ENCODE peak calls at places on chromosome 12, in nine cellular contexts. G, J, Q, B, F, Y, X, P and C are unnamed samples.
A peak's percentile ranks its signal among the peaks of the same experiment; 100 is the strongest.

GRCh38 chr12:99810718-99811593 is 163.4 kb downstream of the GARIN6 start:
- DNase-seq in G (no peak), J (no peak), Q (no peak), B (no peak), F (no peak), Y (no peak), X (no peak), P (peak; percentile 15), C (no peak)

GRCh38 chr12:105983622-105984325 is 155.0 kb downstream of the NUAK1 start:
- DNase-seq in G (no peak), J (no peak), Q (no peak), B (peak; percentile 19), F (no peak), Y (no peak), X (no peak), P (no peak), C (no peak)

GRCh38 chr12:104354868-104355570 is 51.5 kb downstream of the EID3 start:
- DNase-seq in G (no peak), J (no peak), Q (no peak), B (no peak), F (no peak), Y (no peak), X (no peak), P (no peak), C (no peak)

GRCh38 chr12:82873951-82874350 is 187.2 kb downstream of the TMTC2 start:
- DNase-seq in G (no peak), J (no peak), Q (no peak), B (no peak), F (no peak), Y (no peak), X (no peak), P (no peak), C (no peak)

GRCh38 chr12:114662512-114663177 is 21.3 kb downstream of the TBX3 start:
- DNase-seq in G (no peak), J (no peak), Q (peak; percentile 68), B (peak; percentile 78), F (peak; percentile 3), Y (peak; percentile 60), X (peak; percentile 82), P (peak; percentile 57), C (no peak)

GRCh38 chr12:124650912-124651311 is 83.5 kb upstream of the NCOR2 start:
- DNase-seq in G (no peak), J (no peak), Q (no peak), B (no peak), F (no peak), Y (no peak), X (no peak), P (no peak), C (no peak)

GRCh38 chr12:8566525-8566924 is 25.8 kb upstream of the CLEC4E start:
- DNase-seq in G (no peak), J (no peak), Q (peak; percentile 6), B (no peak), F (no peak), Y (no peak), X (no peak), P (no peak), C (no peak)

GRCh38 chr12:29164477-29165163 is 15.5 kb downstream of the FAR2 start:
- DNase-seq in G (no peak), J (no peak), Q (no peak), B (no peak), F (peak; percentile 55), Y (no peak), X (no peak), P (no peak), C (no peak)

GRCh38 chr12:112422531-112422930 is 3.8 kb downstream of the PTPN11 start:
- DNase-seq in G (no peak), J (peak; percentile 81), Q (no peak), B (no peak), F (no peak), Y (no peak), X (no peak), P (no peak), C (no peak)

GRCh38 chr12:40390980-40391379 is 166.2 kb downstream of the LRRK2 start:
- DNase-seq in G (no peak), J (no peak), Q (no peak), B (no peak), F (no peak), Y (no peak), X (no peak), P (no peak), C (no peak)

GRCh38 chr12:18998343-18999270 is 130.9 kb upstream of the PLEKHA5 start:
- DNase-seq in G (no peak), J (no peak), Q (no peak), B (peak; percentile 32), F (no peak), Y (peak; percentile 35), X (no peak), P (no peak), C (no peak)

DNA sequence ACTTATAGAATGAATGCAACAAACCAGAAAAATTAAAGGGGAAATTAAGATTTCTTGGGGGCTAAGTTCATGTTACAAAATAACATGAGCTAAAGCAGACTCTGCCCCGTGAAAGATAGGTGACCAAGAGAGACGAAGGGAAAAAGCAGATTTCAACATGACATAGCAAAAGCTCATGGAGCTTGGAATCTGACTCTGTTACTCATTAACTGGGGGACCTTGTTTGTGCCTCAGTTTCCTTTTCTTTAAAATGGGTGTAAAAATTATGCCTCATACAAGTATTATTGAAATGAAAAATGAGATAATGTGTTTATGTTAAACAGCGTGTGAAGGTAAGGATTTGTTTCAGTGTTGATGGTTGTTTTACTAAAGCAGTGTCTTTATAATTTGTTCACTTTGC is 11.5 kb downstream of the BICDL1 start:
- DNase-seq in G (no peak), J (no peak), Q (no peak), B (no peak), F (no peak), Y (no peak), X (no peak), P (no peak), C (no peak)
- TF ChIP-seq POLR2A in G (no peak), J (no peak), Q (no peak), B (no peak), F (no peak), Y (no peak), X (no peak), P (no peak), C (no peak)

GRCh38 chr12:53997324-53998173 is 2.4 kb upstream of the HOXC9 start:
- DNase-seq in G (peak; percentile 68), J (no peak), Q (no peak), B (no peak), F (no peak), Y (no peak), X (no peak), P (no peak), C (no peak)

GRCh38 chr12:53998900-53999236 is 1.1 kb upstream of the HOXC9 start:
- DNase-seq in G (no peak), J (no peak), Q (no peak), B (no peak), F (no peak), Y (no peak), X (no peak), P (no peak), C (no peak)

GRCh38 chr12:53996886-53997217 is 3.1 kb upstream of the HOXC9 start:
- DNase-seq in G (no peak), J (no peak), Q (no peak), B (no peak), F (no peak), Y (no peak), X (no peak), P (no peak), C (no peak)

GRCh38 chr12:53999596-54000104 is 311 bp upstream of the HOXC9 start:
- DNase-seq in G (no peak), J (no peak), Q (peak; percentile 77), B (peak; percentile 64), F (no peak), Y (no peak), X (no peak), P (peak; percentile 75), C (no peak)

DNA sequence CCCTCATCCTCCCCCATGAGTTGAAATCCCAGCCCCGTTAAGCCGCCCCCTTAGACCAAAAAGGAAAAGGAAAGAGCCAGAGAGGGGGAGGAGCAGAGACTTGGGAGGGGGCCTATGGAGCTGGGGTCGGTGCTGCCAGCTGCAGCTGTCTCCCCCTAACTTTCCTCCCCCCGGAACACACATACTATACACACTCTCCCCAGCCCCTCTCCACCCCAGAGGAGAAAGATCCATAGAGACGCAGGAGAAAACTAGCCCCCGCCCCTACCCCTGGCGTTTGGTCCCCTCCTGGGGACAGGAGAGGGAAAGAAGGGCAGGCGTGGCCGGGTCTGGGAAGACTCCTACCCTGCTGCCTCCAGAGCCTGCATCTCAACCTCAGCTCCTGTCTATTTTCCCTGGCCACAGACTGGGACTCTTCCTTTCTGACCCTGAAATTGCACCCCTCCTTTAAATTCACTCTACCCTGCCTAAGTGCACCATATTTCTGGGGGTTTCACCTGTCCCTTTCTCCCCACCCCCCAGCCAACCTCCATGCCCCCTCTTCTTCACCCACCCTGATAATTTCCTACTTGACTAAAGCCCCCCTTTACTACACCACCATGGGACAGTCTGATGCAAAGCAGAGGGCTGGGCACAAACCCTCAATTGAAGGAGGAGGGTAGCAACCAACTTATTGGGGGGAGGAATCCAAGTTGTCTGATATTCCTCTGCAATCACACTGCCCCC is 1.6 kb upstream of the HOXC9 start:
- DNase-seq in G (no peak), J (no peak), Q (no peak), B (no peak), F (no peak), Y (no peak), X (no peak), P (no peak), C (no peak)
- TF ChIP-seq POLR2AphosphoS5 in G (no peak), J (no peak), Q (no peak), B (no peak), F (no peak), Y (no peak), X (no peak), P (no peak), C (no peak)

GRCh38 chr12:59596232-59597143 is 659 bp downstream of the SLC16A7 start:
- DNase-seq in G (peak; percentile 96), J (peak; percentile 90), Q (no peak), B (peak; percentile 57), F (peak; percentile 35), Y (peak; percentile 88), X (peak; percentile 93), P (peak; percentile 41), C (peak; percentile 17)
- TF ChIP-seq POLR2A in G (no peak), J (peak; percentile 62), Q (no peak), B (no peak), F (peak; percentile 76), Y (no peak), X (peak; percentile 37), P (no peak), C (peak; percentile 16)

GRCh38 chr12:56082967-56083366 is 3.0 kb downstream of the ERBB3 start:
- DNase-seq in G (no peak), J (no peak), Q (no peak), B (no peak), F (no peak), Y (no peak), X (no peak), P (no peak), C (no peak)

GRCh38 chr12:56086096-56086495 is 6.1 kb downstream of the ERBB3 start:
- DNase-seq in G (no peak), J (no peak), Q (no peak), B (peak; percentile 76), F (no peak), Y (peak; percentile 79), X (no peak), P (no peak), C (no peak)

GRCh38 chr12:56086608-56087007 is 6.6 kb downstream of the ERBB3 start:
- DNase-seq in G (no peak), J (no peak), Q (no peak), B (no peak), F (no peak), Y (no peak), X (no peak), P (no peak), C (no peak)

GRCh38 chr12:56087220-56087619 is 7.3 kb downstream of the ERBB3 start:
- DNase-seq in G (no peak), J (no peak), Q (no peak), B (peak; percentile 64), F (no peak), Y (peak; percentile 96), X (peak; percentile 75), P (no peak), C (no peak)

GRCh38 chr12:56084958-56085543 is 5.1 kb downstream of the ERBB3 start:
- DNase-seq in G (no peak), J (no peak), Q (peak; percentile 63), B (no peak), F (no peak), Y (no peak), X (no peak), P (no peak), C (no peak)
- TF ChIP-seq POLR2AphosphoS5 in G (no peak), J (no peak), Q (no peak), B (no peak), F (no peak), Y (no peak), X (no peak), P (no peak), C (no peak)